ENCODE peak calls at places on chromosomes 3 and 15, in five cellular contexts. A is IMR-90, B is H1, N is mesenchymal stem cell, M is trophoblast cell. U is an unnamed sample. For H3K36me3, the result is how much of the 10 kb centered on the place peaks cover.

GRCh38 chr3:127589600-127590281 is 792 bp downstream of the TPRA1 start:
- DNase-seq in A (no peak), N (peak), M (no peak), B (peak), U (no peak)

GRCh38 chr3:88985491-88985890 is 121.9 kb upstream of the EPHA3 start:
- DNase-seq in M (no peak), B (no peak), A (peak), N (peak), U (no peak)

GRCh38 chr3:168517514-168518071 is 421.9 kb upstream of the GOLIM4 start:
- DNase-seq in A (peak), N (no peak), M (no peak), B (no peak), U (no peak)

GRCh38 chr3:52670621-52671521 is 14.8 kb downstream of the PBRM1 start:
- DNase-seq in M (peak), B (no peak), N (peak), A (peak), U (no peak)

GRCh38 chr15:29670945-29671307 is 151.3 kb downstream of the TJP1 start:
- DNase-seq in A (peak), M (no peak), N (peak), B (no peak), U (no peak)

GRCh38 chr15:64151727-64152506 is at the start of gene SNX22:
- DNase-seq in A (no peak), B (peak), M (no peak), N (peak), U (peak)

GRCh38 chr3:66255865-66256264 is 35.1 kb downstream of the SLC25A26 start:
- DNase-seq in N (no peak), B (no peak), M (no peak), A (no peak), U (no peak)

GRCh38 chr15:55389276-55389631 is 18.9 kb downstream of the CCPG1 start:
- DNase-seq in N (peak), A (peak), M (no peak), B (no peak), U (no peak)

GRCh38 chr15:58957101-58957973 is 23.9 kb upstream of the SLTM start:
- DNase-seq in B (peak), N (peak), A (peak), M (peak), U (peak)

GRCh38 chr15:25247418-25248030 is 191.3 kb downstream of the UBE3A start:
- DNase-seq in M (no peak), N (no peak), A (no peak), B (peak), U (no peak)

GRCh38 chr3:123688241-123688747 is 103.4 kb upstream of the HACD2 start:
- DNase-seq in N (peak), B (no peak), A (peak), M (no peak), U (no peak)

GRCh38 chr3:45915518-45916231 is 27.6 kb upstream of the CXCR6 start:
- DNase-seq in M (no peak), A (peak), N (peak), B (no peak), U (no peak)

GRCh38 chr3:13011369-13012227 is 61.6 kb downstream of the IQSEC1 start:
- DNase-seq in B (no peak), N (no peak), M (no peak), A (no peak), U (no peak)

GRCh38 chr3:172014145-172014544 is 25.2 kb upstream of the FNDC3B start:
- DNase-seq in M (no peak), B (no peak), N (no peak), A (no peak), U (no peak)

GRCh38 chr3:172007065-172007370 is 32.4 kb upstream of the FNDC3B start:
- DNase-seq in N (no peak), M (peak), A (no peak), B (no peak), U (no peak)

GRCh38 chr3:172012775-172013174 is 26.6 kb upstream of the FNDC3B start:
- DNase-seq in A (no peak), B (no peak), N (no peak), M (no peak), U (no peak)

GRCh38 chr3:172009736-172010254 is 29.6 kb upstream of the FNDC3B start:
- DNase-seq in M (no peak), A (no peak), B (no peak), N (no peak), U (no peak)
- H4K91ac ChIP-seq in M (no peak), A (no peak), B (no peak), N (no peak), U (no peak)

GRCh38 chr15:38721549-38721948 is 156.9 kb upstream of the RASGRP1 start:
- DNase-seq in A (peak), M (no peak), N (no peak), B (no peak), U (no peak)

GRCh38 chr15:38724827-38725226 is 160.2 kb upstream of the RASGRP1 start:
- DNase-seq in N (no peak), A (no peak), B (no peak), M (no peak), U (no peak)

GRCh38 chr15:38726187-38726586 is 161.6 kb upstream of the RASGRP1 start:
- DNase-seq in M (no peak), B (no peak), A (no peak), N (no peak), U (no peak)
- H3K36me3 ChIP-seq in M (under half), B (under half), A (under half), N (under half), U (under half)

GRCh38 chr3:75341324-75342067 is 322.6 kb upstream of the FRG2C start:
- DNase-seq in B (peak), M (no peak), N (no peak), A (no peak), U (no peak)
- H2BK120ac ChIP-seq in B (no peak), M (no peak), N (no peak), A (no peak), U (no peak)

DNA sequence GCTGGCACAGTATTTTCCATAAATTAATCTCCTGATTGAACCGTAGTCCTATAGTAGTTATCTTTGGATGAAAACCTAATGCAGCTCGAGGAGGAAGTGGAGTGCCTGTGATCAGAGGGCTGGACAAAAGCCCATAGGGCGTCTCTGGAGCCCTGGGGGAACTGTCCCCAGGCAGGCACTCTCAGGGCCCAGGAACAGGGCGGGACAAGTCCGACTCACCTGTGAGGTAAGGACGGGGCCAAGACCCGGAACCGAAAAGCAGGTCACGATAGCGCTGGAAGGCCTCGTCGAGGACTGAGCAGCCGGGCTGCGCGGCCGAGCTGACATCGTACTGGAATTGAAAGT is 341 bp downstream of the HEXA start:
- DNase-seq in A (no peak), B (no peak), M (peak), N (no peak), U (no peak)
- H4K91ac ChIP-seq in A (peak), B (no peak), M (peak), N (peak), U (peak)

GRCh38 chr15:51668446-51668845 is 12.9 kb upstream of the SCG3 start:
- DNase-seq in M (no peak), N (no peak), B (no peak), A (no peak), U (no peak)
- H3K36me3 ChIP-seq in M (under half), N (under half), B (under half), A (under half), U (under half)

GRCh38 chr15:45585069-45585468 is 2.1 kb upstream of the BLOC1S6 start:
- DNase-seq in B (no peak), M (no peak), N (no peak), A (no peak), U (no peak)
- H2BK120ac ChIP-seq in B (no peak), M (no peak), N (no peak), A (no peak), U (no peak)

GRCh38 chr3:58473275-58473674 is 18.6 kb upstream of the KCTD6 start:
- DNase-seq in N (no peak), B (no peak), A (no peak), M (no peak), U (no peak)

GRCh38 chr3:58471025-58471887 is 20.6 kb upstream of the KCTD6 start:
- DNase-seq in M (no peak), A (peak), N (peak), B (no peak), U (no peak)

GRCh38 chr3:58470363-58471024 is 21.4 kb upstream of the KCTD6 start:
- DNase-seq in B (no peak), A (no peak), N (no peak), M (no peak), U (no peak)

GRCh38 chr3:58474348-58474911 is 17.5 kb upstream of the KCTD6 start:
- DNase-seq in A (no peak), M (no peak), N (no peak), B (no peak), U (no peak)

GRCh38 chr3:58474967-58475578 is 16.8 kb upstream of the KCTD6 start:
- DNase-seq in N (no peak), M (no peak), B (no peak), A (no peak), U (no peak)
- H4K91ac ChIP-seq in N (no peak), M (no peak), B (no peak), A (no peak), U (no peak)

DNA sequence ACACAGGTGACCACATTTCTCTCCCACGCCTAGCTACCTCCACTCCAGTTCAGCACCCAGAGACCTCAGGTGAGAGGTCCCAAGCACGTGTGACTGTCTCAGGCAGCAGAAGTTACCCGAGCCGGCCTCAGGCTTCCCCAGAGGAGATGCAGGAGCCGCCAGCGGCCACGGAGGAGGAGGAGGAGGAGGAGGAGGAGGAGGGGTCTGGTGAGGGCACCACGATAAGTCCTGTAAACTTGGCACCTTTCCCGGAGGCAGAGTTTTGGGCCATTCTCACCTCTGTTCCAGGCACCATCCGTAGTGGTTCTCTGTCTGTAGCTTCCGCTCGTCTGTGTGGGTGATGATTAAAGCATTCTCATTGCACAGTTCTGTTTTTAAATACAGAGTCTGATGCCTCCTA is 56.1 kb downstream of the CCK start:
- DNase-seq in B (no peak), N (no peak), A (no peak), M (no peak), U (no peak)
- H3K36me3 ChIP-seq in B (under half), N (half or more), A (under half), M (under half), U (under half)